ENCODE peak calls at places on chromosomes 12 and 14, in four cellular contexts. E is GM12878, O is SK-N-SH, S is K562. L is an unnamed sample.

GRCh38 chr12:1768585-1768984 is 51.8 kb upstream of the LRTM2 start:
- DNase-seq in E (no peak), O (no peak), S (no peak), L (no peak)

GRCh38 chr14:75981426-75981825 is 369 bp downstream of the TGFB3 start:
- DNase-seq in E (peak), O (no peak), S (peak), L (no peak)

GRCh38 chr12:82818276-82819035 is 131.8 kb downstream of the TMTC2 start:
- DNase-seq in S (no peak), O (no peak), E (no peak), L (no peak)

GRCh38 chr12:117090816-117091711 is 8.2 kb downstream of the TESC start:
- DNase-seq in S (peak), O (no peak), E (no peak), L (no peak)

GRCh38 chr14:68598621-68599447 is 194.0 kb downstream of the ZFP36L1 start:
- DNase-seq in S (no peak), E (no peak), O (no peak), L (no peak)

GRCh38 chr12:52052471-52053186 is 1.4 kb downstream of the NR4A1 start:
- DNase-seq in E (no peak), O (no peak), S (peak), L (no peak)

GRCh38 chr12:94898388-94898787 is 105.1 kb downstream of the NDUFA12 start:
- DNase-seq in E (no peak), S (no peak), O (no peak), L (peak)

GRCh38 chr14:35480119-35480769 is 53.7 kb upstream of the INSM2 start:
- DNase-seq in E (peak), O (no peak), S (no peak), L (no peak)

GRCh38 chr14:95530461-95531170 is 4.2 kb upstream of the GLRX5 start:
- DNase-seq in E (no peak), O (no peak), S (peak), L (no peak)

GRCh38 chr12:122836027-122836921 is 1.0 kb downstream of the HIP1R start:
- DNase-seq in E (peak), S (peak), O (peak), L (no peak)

GRCh38 chr14:101705733-101706508 is 55.6 kb upstream of the PPP2R5C start:
- DNase-seq in S (no peak), E (no peak), O (no peak), L (peak)

GRCh38 chr12:10235761-10236631 is 23.3 kb downstream of the GABARAPL1 start:
- DNase-seq in O (peak), E (no peak), S (peak), L (no peak)

GRCh38 chr14:93333631-93334095 is 827 bp upstream of the BTBD7 start:
- DNase-seq in S (no peak), E (no peak), O (no peak), L (no peak)

GRCh38 chr14:103022669-103023044 is 34.7 kb downstream of the CDC42BPB start:
- DNase-seq in O (peak), S (peak), E (no peak), L (no peak)

GRCh38 chr12:92144045-92144630 is 1.5 kb downstream of the BTG1 start:
- DNase-seq in E (no peak), O (peak), S (peak), L (peak)

GRCh38 chr12:75883241-75883640 is 148.3 kb downstream of the PHLDA1 start:
- DNase-seq in E (no peak), S (no peak), O (no peak), L (no peak)

GRCh38 chr14:102759416-102759815 is 17.8 kb upstream of the TRAF3 start:
- DNase-seq in O (no peak), S (no peak), E (no peak), L (no peak)

GRCh38 chr12:53725824-53726223 is 1.4 kb downstream of the CALCOCO1 start:
- DNase-seq in E (no peak), S (no peak), O (no peak), L (no peak)

GRCh38 chr14:71119075-71119474 is 211.8 kb downstream of the PCNX1 start:
- DNase-seq in E (no peak), S (no peak), O (no peak), L (no peak)

GRCh38 chr12:3728686-3729085 is 24.2 kb downstream of the CRACR2A start:
- DNase-seq in E (no peak), S (no peak), O (no peak), L (no peak)

GRCh38 chr14:88245321-88245720 is 77.7 kb downstream of the KCNK10 start:
- DNase-seq in E (no peak), O (peak), S (no peak), L (no peak)

GRCh38 chr12:106227641-106228319 is 20.0 kb downstream of the CKAP4 start:
- DNase-seq in E (no peak), S (no peak), O (no peak), L (no peak)

GRCh38 chr12:92866418-92866817 is 62.7 kb downstream of the EEA1 start:
- DNase-seq in O (no peak), E (no peak), S (no peak), L (no peak)

DNA sequence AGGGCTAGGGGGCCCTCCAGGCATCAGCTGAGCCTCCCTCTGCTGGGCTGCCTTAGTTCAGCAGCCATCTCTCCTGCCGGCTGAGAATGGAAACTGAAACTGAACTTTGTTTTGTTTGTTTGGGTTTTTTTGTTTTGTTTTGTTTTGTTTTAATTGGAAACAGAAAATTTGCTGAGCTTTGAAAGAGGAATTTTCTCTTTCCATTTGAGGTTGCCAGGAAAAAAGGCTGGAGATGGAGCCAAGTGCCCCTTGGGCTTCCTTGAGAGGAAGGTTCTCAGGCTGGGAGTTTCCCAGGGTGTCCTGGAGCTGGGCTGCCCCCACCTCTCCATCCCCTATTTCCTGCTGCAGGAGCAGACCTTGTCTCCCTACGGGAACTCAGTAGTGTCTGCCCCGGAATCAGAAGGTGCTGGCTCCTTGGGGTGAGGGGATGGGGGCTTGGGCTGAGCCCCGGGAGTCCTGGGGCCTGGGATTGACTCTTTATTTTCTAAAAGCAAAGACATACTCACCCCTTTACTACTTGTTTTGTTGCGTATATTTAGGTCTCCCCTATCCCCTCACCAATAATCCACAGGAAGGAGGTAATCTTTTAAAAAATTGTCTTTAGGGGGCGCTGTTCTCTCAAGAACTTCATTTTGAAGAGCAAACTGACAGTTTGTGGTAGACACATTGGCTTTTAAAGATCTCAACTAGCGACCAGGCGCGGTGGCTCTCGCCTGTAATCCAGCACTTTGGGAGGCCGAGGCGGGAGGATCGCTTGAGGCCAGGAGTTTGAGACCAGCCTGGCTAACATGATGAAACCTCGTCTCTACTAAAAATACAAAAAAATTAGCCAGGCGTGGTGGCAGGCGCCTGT is 21.3 kb upstream of the OASL start:
- DNase-seq in E (peak), O (peak), S (peak), L (peak)
- TF ChIP-seq USF1 in E (no peak), O (no peak), S (no peak), L (no peak)

GRCh38 chr12:71303199-71303598 is 136.4 kb upstream of the LGR5 start:
- DNase-seq in E (no peak), O (no peak), S (no peak), L (no peak)
- TF ChIP-seq USF1 in E (no peak), O (no peak), S (no peak), L (no peak)

GRCh38 chr14:64702493-64703392 is 1.5 kb upstream of the PLEKHG3 start:
- DNase-seq in S (no peak), O (no peak), E (no peak), L (peak)

GRCh38 chr14:64704145-64704742 is at the start of gene PLEKHG3:
- DNase-seq in S (peak), E (no peak), O (peak), L (peak)

GRCh38 chr14:64701660-64702059 is 2.6 kb upstream of the PLEKHG3 start:
- DNase-seq in S (no peak), O (no peak), E (no peak), L (no peak)

GRCh38 chr14:64704743-64705405 is 650 bp downstream of the PLEKHG3 start:
- DNase-seq in S (no peak), E (no peak), O (peak), L (no peak)

DNA sequence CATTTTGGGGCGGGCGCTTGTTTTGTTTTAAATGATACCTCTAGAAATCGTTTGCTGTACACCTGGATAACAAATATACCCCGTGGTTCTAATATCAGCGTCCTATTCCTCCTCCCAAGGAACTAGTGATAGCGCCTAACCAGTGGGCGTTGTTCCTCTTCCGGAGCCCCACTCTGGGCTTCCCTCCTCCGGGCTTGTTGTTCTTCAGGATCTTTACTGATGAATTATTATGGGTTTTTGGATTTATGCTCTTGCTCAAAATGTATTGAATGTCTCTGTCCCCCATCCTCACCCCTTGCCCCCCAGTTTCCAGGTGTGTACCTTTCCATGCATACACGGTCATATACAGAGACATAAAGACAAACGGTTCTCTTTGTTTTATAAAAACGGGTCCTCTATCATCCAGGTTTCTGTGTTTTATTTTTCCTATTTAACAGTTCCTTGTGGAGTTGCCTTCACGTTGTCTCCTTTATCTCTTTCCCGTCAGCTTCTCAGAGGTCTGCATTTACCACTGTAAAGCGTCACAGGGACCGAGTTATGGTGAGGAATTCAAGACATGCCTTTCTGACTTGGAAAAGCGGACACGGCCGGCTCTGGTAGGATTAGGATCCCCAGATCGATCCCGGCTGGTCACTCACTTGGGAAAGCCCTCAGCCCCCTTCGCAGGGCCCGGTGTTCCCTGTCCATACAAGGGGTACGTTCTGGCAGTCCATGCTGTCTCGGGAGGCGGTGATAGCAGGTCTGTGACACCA is 655 bp upstream of the PLEKHG3 start:
- DNase-seq in O (no peak), E (no peak), S (no peak), L (no peak)
- TF ChIP-seq USF1 in O (no peak), E (no peak), S (no peak), L (no peak)

GRCh38 chr12:68397566-68398158 is 65.5 kb upstream of the MDM1 start:
- DNase-seq in S (no peak), O (no peak), E (no peak), L (no peak)
- TF ChIP-seq USF1 in S (no peak), O (no peak), E (no peak), L (no peak)

L was measured in WTC11.